ENCODE peak calls at places on chromosomes 11 and 22, in four cellular contexts. W is mesenchymal stem cell, F is mucosa of descending colon, C is A673. I is an unnamed sample.
A peak's percentile ranks its signal among the peaks of the same experiment; 100 is the strongest.

GRCh38 chr11:26620282-26621045 is 48.4 kb upstream of the MUC15 start:
- DNase-seq in C (peak; percentile 33), F (no peak), W (no peak), I (no peak)

GRCh38 chr11:35237860-35238715 is 99.1 kb downstream of the CD44 start:
- DNase-seq in C (peak; percentile 94), W (no peak), F (no peak), I (peak; percentile 87)

GRCh38 chr22:44580756-44581435 is 82.9 kb upstream of the RTL6 start:
- DNase-seq in C (no peak), F (peak; percentile 14), W (no peak), I (no peak)

GRCh38 chr11:112114460-112114859 is 27.8 kb downstream of the SDHD start:
- DNase-seq in F (no peak), W (no peak), C (no peak), I (no peak)

GRCh38 chr22:22902247-22902962 is 14.8 kb downstream of the IGLL5 start:
- DNase-seq in W (no peak), C (no peak), F (no peak), I (no peak)

GRCh38 chr11:121540627-121541026 is 87.9 kb upstream of the SORL1-AS1 start:
- DNase-seq in W (peak; percentile 1), C (peak; percentile 32), F (no peak), I (no peak)

GRCh38 chr22:30423296-30423958 is 2.1 kb upstream of the MTFP1 start:
- DNase-seq in W (no peak), F (peak; percentile 88), C (no peak), I (no peak)

GRCh38 chr11:128235446-128235845 is 351.9 kb downstream of the ETS1 start:
- DNase-seq in F (no peak), W (peak; percentile 37), C (no peak), I (peak; percentile 15)

GRCh38 chr22:45931042-45931441 is 45.9 kb downstream of the WNT7B start:
- DNase-seq in F (no peak), W (no peak), C (no peak), I (no peak)

GRCh38 chr11:6637871-6638270 is 17.7 kb downstream of the DCHS1 start:
- DNase-seq in F (no peak), W (peak; percentile 69), C (no peak), I (no peak)

GRCh38 chr22:22753526-22754267 is 109.3 kb downstream of the GGTLC2 start:
- DNase-seq in C (peak; percentile 62), F (peak; percentile 76), W (peak; percentile 2), I (peak; percentile 77)

GRCh38 chr11:82398300-82398815 is 335.3 kb downstream of the FAM181B start:
- DNase-seq in C (no peak), W (no peak), F (no peak), I (no peak)

GRCh38 chr11:71171024-71171423 is 81.4 kb downstream of the SHANK2 start:
- DNase-seq in W (no peak), F (no peak), C (no peak), I (no peak)

GRCh38 chr11:57249384-57250319 is 12.6 kb upstream of the APLNR start:
- DNase-seq in F (peak; percentile 63), C (peak; percentile 72), W (peak; percentile 57), I (peak; percentile 47)

GRCh38 chr11:4610258-4610935 is 2.4 kb upstream of the TRIM68 start:
- DNase-seq in F (no peak), C (no peak), W (peak; percentile 7), I (peak; percentile 3)

GRCh38 chr22:17802822-17803221 is 28.6 kb upstream of the BID start:
- DNase-seq in C (no peak), F (no peak), W (no peak), I (no peak)

GRCh38 chr11:45233121-45233803 is 52.9 kb downstream of the SYT13 start:
- DNase-seq in F (peak; percentile 65), C (peak; percentile 83), W (peak; percentile 54), I (peak; percentile 73)

GRCh38 chr11:110059706-110060430 is 33.3 kb upstream of the ZC3H12C start:
- DNase-seq in F (no peak), W (no peak), C (no peak), I (no peak)

GRCh38 chr11:35167451-35167954 is 28.5 kb downstream of the CD44 start:
- DNase-seq in C (no peak), F (no peak), W (no peak), I (no peak)

GRCh38 chr22:45083659-45084305 is 74.0 kb upstream of the PHF21B start:
- DNase-seq in C (peak; percentile 20), W (peak; percentile 39), F (no peak), I (no peak)

GRCh38 chr11:11370263-11371060 is 17.4 kb upstream of the CSNK2A3 start:
- DNase-seq in C (no peak), F (no peak), W (no peak), I (no peak)

GRCh38 chr11:134412508-134413333 is 679 bp upstream of the B3GAT1 start:
- DNase-seq in F (no peak), W (no peak), C (peak; percentile 35), I (peak; percentile 39)

GRCh38 chr11:69009441-69010211 is 3.4 kb downstream of the MRGPRF start:
- DNase-seq in W (peak; percentile 10), C (no peak), F (no peak), I (no peak)

GRCh38 chr11:111573821-111574249 is 28.4 kb upstream of the SIK2 start:
- DNase-seq in C (no peak), W (peak; percentile 29), F (no peak), I (no peak)

GRCh38 chr11:46701078-46701654 is 335 bp downstream of the ZNF408 start:
- DNase-seq in W (no peak), F (peak; percentile 59), C (no peak), I (no peak)

GRCh38 chr11:9687736-9688494 is 24.0 kb downstream of the SWAP70 start:
- DNase-seq in F (no peak), C (peak; percentile 49), W (peak; percentile 52), I (no peak)

GRCh38 chr11:12224537-12224893 is 114.1 kb downstream of the MICAL2 start:
- DNase-seq in F (peak; percentile 92), W (no peak), C (no peak), I (no peak)

GRCh38 chr22:30385913-30386312 is 1.3 kb downstream of the RNF215 start:
- DNase-seq in C (no peak), F (no peak), W (no peak), I (no peak)

GRCh38 chr11:60706931-60707330 is 7.5 kb downstream of the MS4A8 start:
- DNase-seq in C (no peak), F (no peak), W (no peak), I (no peak)

GRCh38 chr22:17479129-17479528 is 84.2 kb upstream of the SLC25A18 start:
- DNase-seq in W (no peak), C (no peak), F (no peak), I (no peak)

GRCh38 chr22:20582520-20583361 is 75.3 kb downstream of the MED15 start:
- DNase-seq in C (no peak), W (no peak), F (peak; percentile 38), I (no peak)

GRCh38 chr22:30310881-30311771 is 15.6 kb downstream of the TBC1D10A start:
- DNase-seq in F (peak; percentile 79), W (peak; percentile 58), C (no peak), I (no peak)

GRCh38 chr11:18697581-18697980 is 998 bp upstream of the TMEM86A start:
- DNase-seq in F (no peak), C (no peak), W (no peak), I (no peak)

GRCh38 chr11:64870176-64870892 is 8.1 kb downstream of the EHD1 start:
- DNase-seq in W (peak; percentile 93), C (no peak), F (no peak), I (peak; percentile 55)

GRCh38 chr11:64874308-64874707 is 4.1 kb downstream of the EHD1 start:
- DNase-seq in F (no peak), W (peak; percentile 68), C (no peak), I (no peak)

GRCh38 chr11:64870893-64871849 is 7.2 kb downstream of the EHD1 start:
- DNase-seq in F (peak; percentile 73), C (no peak), W (no peak), I (no peak)

GRCh38 chr11:64874841-64875240 is 3.6 kb downstream of the EHD1 start:
- DNase-seq in C (no peak), W (no peak), F (peak; percentile 43), I (no peak)

GRCh38 chr11:64872790-64873488 is 5.5 kb downstream of the EHD1 start:
- DNase-seq in C (no peak), F (peak; percentile 65), W (no peak), I (no peak)
- H3K4me3 ChIP-seq in C (no peak overlapping the region), F (no peak overlapping the region), W (no peak overlapping the region), I (no peak overlapping the region)

GRCh38 chr11:61954106-61955030 is 4.2 kb downstream of the BEST1 start:
- DNase-seq in F (no peak), W (no peak), C (no peak), I (no peak)
- H3K4me3 ChIP-seq in F (no peak overlapping the region), W (peak overlapping the region; percentile 27), C (no peak overlapping the region), I (no peak overlapping the region)

GRCh38 chr11:77039491-77040400 is 5.5 kb downstream of the B3GNT6 start:
- DNase-seq in F (no peak), W (peak; percentile 37), C (peak; percentile 76), I (peak; percentile 81)
- H3K4me3 ChIP-seq in F (no peak overlapping the region), W (peak overlapping the region; percentile 74), C (peak overlapping the region; percentile 44), I (no peak overlapping the region)

GRCh38 chr22:19447388-19448075 is at the start of gene C22orf39:
- DNase-seq in W (peak; percentile 95), C (peak; percentile 94), F (peak; percentile 91), I (peak; percentile 98)

GRCh38 chr22:19449422-19449767 is 1.9 kb upstream of the C22orf39 start:
- DNase-seq in C (no peak), W (no peak), F (no peak), I (no peak)

GRCh38 chr22:19448076-19448607 is 631 bp upstream of the C22orf39 start:
- DNase-seq in C (peak; percentile 73), F (no peak), W (peak; percentile 76), I (peak; percentile 82)

GRCh38 chr22:19448739-19449421 is 1.4 kb upstream of the C22orf39 start:
- DNase-seq in W (no peak), C (no peak), F (no peak), I (peak; percentile 31)

GRCh38 chr22:19446603-19447387 is 716 bp downstream of the C22orf39 start:
- DNase-seq in F (no peak), C (no peak), W (peak; percentile 22), I (peak; percentile 70)
- H3K4me3 ChIP-seq in F (peak overlapping the region; percentile 93), C (peak overlapping the region; percentile 96), W (peak overlapping the region; percentile 94), I (peak overlapping the region; percentile 89)

DNA sequence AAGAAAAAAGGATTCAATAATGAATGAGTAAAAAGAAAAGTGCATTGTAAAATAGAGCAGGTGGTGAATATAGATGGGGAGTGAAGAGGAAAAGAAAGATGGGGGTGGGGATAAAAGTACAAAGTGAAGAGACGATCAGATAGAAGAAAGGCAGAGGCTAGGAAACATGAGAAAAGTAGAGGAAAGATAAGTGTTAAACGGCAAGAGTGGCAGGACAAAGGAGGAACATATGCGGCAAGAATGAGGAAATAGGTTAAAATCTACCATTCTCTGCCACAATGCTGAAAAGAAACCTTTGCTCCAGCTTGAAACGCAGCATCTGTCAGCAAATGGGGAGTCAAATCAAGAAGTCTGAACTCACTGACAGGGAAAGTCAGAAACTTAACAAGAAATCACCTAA is 6.8 kb downstream of the FUT4 start:
- DNase-seq in W (no peak), F (no peak), C (no peak), I (no peak)
- H3K4me3 ChIP-seq in W (no peak overlapping the region), F (no peak overlapping the region), C (no peak overlapping the region), I (no peak overlapping the region)